ENCODE peak calls at places on chromosome 3, in five cellular contexts. K, N, U, L and D are unnamed samples.

GRCh38 chr3:122691195-122691594 is 10.6 kb downstream of the PARP14 start:
- DNase-seq in K (no peak), N (peak; percentile 87), U (peak; percentile 71), L (no peak), D (no peak)

GRCh38 chr3:144900366-144900765 is 928.7 kb downstream of the DIPK2A start:
- DNase-seq in K (no peak), N (no peak), U (no peak), L (no peak), D (no peak)

GRCh38 chr3:46871222-46871621 is 6.3 kb upstream of the PTH1R start:
- DNase-seq in K (no peak), N (no peak), U (no peak), L (no peak), D (no peak)

GRCh38 chr3:60434945-60435344 is 816.3 kb downstream of the FHIT start:
- DNase-seq in K (no peak), N (no peak), U (no peak), L (peak; percentile 85), D (no peak)

GRCh38 chr3:69458798-69459197 is 72.9 kb upstream of the FRMD4B start:
- DNase-seq in K (no peak), N (no peak), U (no peak), L (no peak), D (no peak)

GRCh38 chr3:32969656-32970055 is 18.2 kb downstream of the CCR4 start:
- DNase-seq in K (no peak), N (peak; percentile 42), U (peak; percentile 85), L (no peak), D (no peak)

GRCh38 chr3:170128259-170128976 is 53.1 kb downstream of the PHC3 start:
- DNase-seq in K (no peak), N (no peak), U (peak; percentile 6), L (no peak), D (no peak)

GRCh38 chr3:111173328-111173900 is 101.8 kb downstream of the NECTIN3 start:
- DNase-seq in K (peak; percentile 31), N (peak; percentile 37), U (no peak), L (no peak), D (peak; percentile 8)

GRCh38 chr3:26074080-26074479 is 284.2 kb downstream of the OXSM start:
- DNase-seq in K (no peak), N (no peak), U (no peak), L (no peak), D (no peak)

GRCh38 chr3:69095636-69096035 is 10.9 kb downstream of the ARL6IP5 start:
- DNase-seq in K (no peak), N (no peak), U (peak; percentile 64), L (no peak), D (no peak)

DNA sequence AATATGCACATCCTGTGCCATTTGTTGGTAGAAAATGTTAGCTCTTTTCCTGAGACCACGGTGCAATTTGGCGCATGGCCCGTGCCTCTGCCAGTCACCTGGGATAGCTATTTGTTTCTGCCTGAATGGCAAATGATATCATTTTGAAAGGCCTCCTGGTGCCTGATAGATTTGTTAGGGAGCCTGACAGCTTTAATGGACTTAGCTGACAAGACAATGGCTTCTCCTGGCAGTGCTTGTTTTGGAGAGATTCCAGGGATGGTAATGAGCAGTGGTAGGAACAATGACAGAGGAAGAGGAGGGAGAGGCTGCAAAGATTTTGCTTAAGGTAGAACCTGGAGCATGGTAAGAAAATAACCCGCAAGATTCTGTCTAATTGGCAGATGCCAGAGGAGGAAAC is 268.5 kb downstream of the CLSTN2 start:
- DNase-seq in K (no peak), N (no peak), U (no peak), L (no peak), D (peak; percentile 54)
- H3K18ac ChIP-seq in K (no peak overlapping the region), N (no peak overlapping the region), U (no peak overlapping the region), L (no peak overlapping the region), D (no peak overlapping the region)

GRCh38 chr3:84110787-84111186 is 848.0 kb upstream of the CADM2 start:
- DNase-seq in K (no peak), N (no peak), U (no peak), L (no peak), D (no peak)
- H3K18ac ChIP-seq in K (no peak overlapping the region), N (no peak overlapping the region), U (no peak overlapping the region), L (no peak overlapping the region), D (no peak overlapping the region)

DNA sequence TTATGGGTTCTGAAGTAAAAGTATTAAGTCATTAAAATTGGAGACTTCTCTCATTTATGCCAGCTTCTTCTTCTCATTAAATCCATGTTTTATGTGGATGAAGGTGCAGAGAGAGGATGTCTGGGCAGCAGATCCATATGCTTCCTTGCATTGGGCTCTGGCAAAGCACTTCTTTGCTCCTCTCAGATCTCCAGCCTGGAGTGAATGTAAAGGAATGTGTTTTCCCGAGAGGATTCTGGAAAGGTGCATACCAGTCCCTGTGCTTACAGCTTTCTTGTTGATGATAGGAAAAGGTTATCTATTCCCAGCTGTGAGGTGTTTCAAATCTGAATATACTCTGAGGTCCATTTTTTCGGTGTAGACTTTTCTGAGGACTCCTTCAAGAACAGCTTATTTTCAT is 79.9 kb upstream of the PEX5L start:
- DNase-seq in K (no peak), N (no peak), U (no peak), L (no peak), D (no peak)
- H3K18ac ChIP-seq in K (no peak overlapping the region), N (no peak overlapping the region), U (no peak overlapping the region), L (no peak overlapping the region), D (no peak overlapping the region)

DNA sequence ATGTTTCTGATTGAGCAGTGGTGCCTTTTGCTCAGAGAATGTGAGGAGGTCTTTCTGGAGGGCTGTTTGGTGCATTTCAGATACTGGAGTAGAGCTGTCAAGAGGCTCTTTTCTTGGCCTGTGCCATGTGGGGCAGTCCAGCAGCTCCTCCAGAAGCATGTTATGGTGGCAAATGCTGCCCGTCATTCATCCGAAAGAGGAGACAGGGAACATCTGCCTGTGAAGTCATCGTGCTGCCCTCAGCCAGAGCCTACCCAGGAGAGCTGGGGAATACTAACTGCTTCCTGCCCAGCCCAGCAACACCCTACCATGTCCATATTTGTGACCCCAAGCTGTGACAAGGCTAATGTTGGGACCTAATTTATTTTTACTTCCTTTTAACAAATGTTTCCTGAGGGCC is 82.2 kb upstream of the SLC6A6 start:
- DNase-seq in K (no peak), N (no peak), U (no peak), L (no peak), D (no peak)
- H3K18ac ChIP-seq in K (no peak overlapping the region), N (no peak overlapping the region), U (no peak overlapping the region), L (no peak overlapping the region), D (no peak overlapping the region)

GRCh38 chr3:187518616-187519015 is 150.4 kb downstream of the RTP4 start:
- DNase-seq in K (no peak), N (no peak), U (no peak), L (no peak), D (no peak)

GRCh38 chr3:187519428-187519890 is 150.7 kb downstream of the SST start:
- DNase-seq in K (peak; percentile 67), N (no peak), U (no peak), L (no peak), D (peak; percentile 32)

GRCh38 chr3:187522293-187522692 is 147.9 kb downstream of the SST start:
- DNase-seq in K (no peak), N (no peak), U (no peak), L (no peak), D (no peak)

GRCh38 chr3:187521546-187521945 is 148.6 kb downstream of the SST start:
- DNase-seq in K (no peak), N (no peak), U (no peak), L (no peak), D (no peak)

DNA sequence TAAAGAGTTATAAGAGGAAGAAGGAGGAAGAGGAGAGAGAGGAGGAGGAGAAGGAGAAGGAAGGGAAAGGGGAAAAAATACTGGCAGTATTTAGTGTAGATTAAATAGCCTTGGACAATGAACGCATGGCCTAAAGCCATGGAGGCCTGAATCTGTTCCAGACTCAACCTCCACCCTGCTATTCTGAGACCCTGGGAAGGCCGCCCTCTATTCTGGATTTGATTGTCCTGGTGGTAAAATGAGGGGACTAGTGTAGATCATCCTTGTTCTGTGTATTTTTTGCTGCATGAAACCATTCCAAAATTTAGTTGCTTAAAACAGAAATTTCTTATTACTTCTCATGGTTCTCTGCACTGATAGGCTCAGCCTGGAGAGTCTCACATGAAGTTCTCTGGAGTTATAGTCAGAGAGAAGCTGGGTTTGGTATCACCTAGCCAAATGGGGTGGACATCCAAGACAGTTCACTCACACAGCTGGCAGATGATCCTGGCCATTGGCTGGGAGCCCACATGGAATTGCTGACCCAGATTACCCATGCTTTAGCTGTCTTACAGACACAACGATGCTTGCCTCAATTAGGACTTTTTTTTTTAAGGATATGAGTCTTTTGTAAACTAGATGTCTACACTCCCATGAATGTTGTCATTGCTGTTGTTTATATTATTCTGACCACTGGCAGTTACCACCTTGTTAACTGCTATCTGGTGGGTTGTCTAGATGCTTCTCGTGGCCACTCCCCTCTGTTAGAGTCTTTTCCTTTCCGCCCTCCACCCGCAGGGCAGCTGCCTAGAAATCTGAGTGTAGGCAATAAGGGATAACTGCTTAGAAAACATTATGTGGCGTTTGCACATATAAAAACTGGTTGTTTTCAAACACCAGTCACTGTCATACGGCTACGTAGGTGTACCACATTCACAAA is 149.9 kb downstream of the SST start:
- DNase-seq in K (no peak), N (no peak), U (no peak), L (no peak), D (no peak)
- H3K18ac ChIP-seq in K (no peak overlapping the region), N (no peak overlapping the region), U (no peak overlapping the region), L (no peak overlapping the region), D (no peak overlapping the region)

GRCh38 chr3:20142517-20142916 is 43.5 kb downstream of the SGO1 start:
- DNase-seq in K (no peak), N (no peak), U (no peak), L (no peak), D (no peak)

GRCh38 chr3:20140881-20141280 is 45.1 kb downstream of the SGO1 start:
- DNase-seq in K (no peak), N (no peak), U (no peak), L (no peak), D (no peak)

GRCh38 chr3:20143519-20143918 is 42.5 kb downstream of the SGO1 start:
- DNase-seq in K (no peak), N (no peak), U (no peak), L (no peak), D (no peak)

GRCh38 chr3:20141306-20141705 is 44.7 kb downstream of the SGO1 start:
- DNase-seq in K (no peak), N (no peak), U (no peak), L (no peak), D (peak; percentile 47)

GRCh38 chr3:20141841-20142240 is 44.2 kb downstream of the SGO1 start:
- DNase-seq in K (peak; percentile 36), N (no peak), U (peak; percentile 6), L (no peak), D (peak; percentile 86)
- H3K18ac ChIP-seq in K (no peak overlapping the region), N (no peak overlapping the region), U (no peak overlapping the region), L (no peak overlapping the region), D (no peak overlapping the region)

GRCh38 chr3:193008654-193009053 is 91.0 kb upstream of the MB21D2 start:
- DNase-seq in K (no peak), N (no peak), U (no peak), L (no peak), D (no peak)

GRCh38 chr3:193014961-193015360 is 97.3 kb upstream of the MB21D2 start:
- DNase-seq in K (no peak), N (no peak), U (no peak), L (no peak), D (no peak)

GRCh38 chr3:193011956-193012355 is 94.3 kb upstream of the MB21D2 start:
- DNase-seq in K (no peak), N (no peak), U (no peak), L (no peak), D (no peak)

GRCh38 chr3:193010191-193010590 is 92.5 kb upstream of the MB21D2 start:
- DNase-seq in K (no peak), N (no peak), U (no peak), L (no peak), D (no peak)
- H3K18ac ChIP-seq in K (no peak overlapping the region), N (no peak overlapping the region), U (no peak overlapping the region), L (no peak overlapping the region), D (no peak overlapping the region)